ENCODE peak calls at places on chromosomes 12 and 14, in five cellular contexts. One of them, this sample, is unnamed.

GRCh38 chr12:19373569-19373968 is 65.7 kb upstream of the AEBP2 start:
- DNase-seq in ecto neural progenitor cell: no peak
- DNase-seq in CD8-positive, alpha-beta memory T cell: no peak
- DNase-seq in fibroblast of pulmonary artery: no peak
- DNase-seq in stimulated activated CD4-positive, alpha-beta T cell treated with anti-CD3 and anti-CD28 coated beads, Interleukin-4, amount 100 ng/mL, for 1 hour: no peak
- DNase-seq in this sample: no peak

GRCh38 chr12:47349770-47350408 is 270.1 kb upstream of the AMIGO2 start:
- DNase-seq in stimulated activated CD4-positive, alpha-beta T cell treated with anti-CD3 and anti-CD28 coated beads, Interleukin-4, amount 100 ng/mL, for 1 hour: peak
- DNase-seq in CD8-positive, alpha-beta memory T cell: no peak
- DNase-seq in ecto neural progenitor cell: no peak
- DNase-seq in fibroblast of pulmonary artery: peak
- DNase-seq in this sample: no peak

GRCh38 chr12:103441437-103442186 is 54.2 kb downstream of the C12orf42 start:
- DNase-seq in stimulated activated CD4-positive, alpha-beta T cell treated with anti-CD3 and anti-CD28 coated beads, Interleukin-4, amount 100 ng/mL, for 1 hour: no peak
- DNase-seq in CD8-positive, alpha-beta memory T cell: peak
- DNase-seq in ecto neural progenitor cell: no peak
- DNase-seq in fibroblast of pulmonary artery: no peak
- DNase-seq in this sample: peak

GRCh38 chr12:92624236-92624635 is 78.6 kb upstream of the PLEKHG7 start:
- DNase-seq in fibroblast of pulmonary artery: peak
- DNase-seq in stimulated activated CD4-positive, alpha-beta T cell treated with anti-CD3 and anti-CD28 coated beads, Interleukin-4, amount 100 ng/mL, for 1 hour: no peak
- DNase-seq in CD8-positive, alpha-beta memory T cell: no peak
- DNase-seq in ecto neural progenitor cell: no peak
- DNase-seq in this sample: no peak

GRCh38 chr12:109888179-109889020 is 8.1 kb upstream of the GLTP start:
- DNase-seq in ecto neural progenitor cell: no peak
- DNase-seq in CD8-positive, alpha-beta memory T cell: peak
- DNase-seq in stimulated activated CD4-positive, alpha-beta T cell treated with anti-CD3 and anti-CD28 coated beads, Interleukin-4, amount 100 ng/mL, for 1 hour: no peak
- DNase-seq in fibroblast of pulmonary artery: peak
- DNase-seq in this sample: no peak

GRCh38 chr12:47775100-47775911 is 2.3 kb downstream of the SLC48A1 start:
- DNase-seq in fibroblast of pulmonary artery: peak
- DNase-seq in ecto neural progenitor cell: no peak
- DNase-seq in CD8-positive, alpha-beta memory T cell: no peak
- DNase-seq in stimulated activated CD4-positive, alpha-beta T cell treated with anti-CD3 and anti-CD28 coated beads, Interleukin-4, amount 100 ng/mL, for 1 hour: no peak
- DNase-seq in this sample: no peak

GRCh38 chr12:116765271-116765670 is 27.2 kb downstream of the RNFT2 start:
- DNase-seq in ecto neural progenitor cell: no peak
- DNase-seq in fibroblast of pulmonary artery: no peak
- DNase-seq in stimulated activated CD4-positive, alpha-beta T cell treated with anti-CD3 and anti-CD28 coated beads, Interleukin-4, amount 100 ng/mL, for 1 hour: no peak
- DNase-seq in CD8-positive, alpha-beta memory T cell: no peak
- DNase-seq in this sample: no peak

GRCh38 chr12:26185532-26186320 is 9.6 kb upstream of the SSPN start:
- DNase-seq in CD8-positive, alpha-beta memory T cell: no peak
- DNase-seq in fibroblast of pulmonary artery: no peak
- DNase-seq in stimulated activated CD4-positive, alpha-beta T cell treated with anti-CD3 and anti-CD28 coated beads, Interleukin-4, amount 100 ng/mL, for 1 hour: no peak
- DNase-seq in ecto neural progenitor cell: no peak
- DNase-seq in this sample: no peak

GRCh38 chr12:111451649-111452129 is 46.0 kb downstream of the SH2B3 start:
- DNase-seq in ecto neural progenitor cell: peak
- DNase-seq in CD8-positive, alpha-beta memory T cell: peak
- DNase-seq in fibroblast of pulmonary artery: peak
- DNase-seq in stimulated activated CD4-positive, alpha-beta T cell treated with anti-CD3 and anti-CD28 coated beads, Interleukin-4, amount 100 ng/mL, for 1 hour: no peak
- DNase-seq in this sample: peak

GRCh38 chr12:127681151-127681754 is 585.7 kb upstream of the TMEM132C start:
- DNase-seq in CD8-positive, alpha-beta memory T cell: no peak
- DNase-seq in stimulated activated CD4-positive, alpha-beta T cell treated with anti-CD3 and anti-CD28 coated beads, Interleukin-4, amount 100 ng/mL, for 1 hour: no peak
- DNase-seq in fibroblast of pulmonary artery: no peak
- DNase-seq in ecto neural progenitor cell: no peak
- DNase-seq in this sample: no peak

GRCh38 chr14:89813485-89814080 is 140.9 kb downstream of the EFCAB11 start:
- DNase-seq in stimulated activated CD4-positive, alpha-beta T cell treated with anti-CD3 and anti-CD28 coated beads, Interleukin-4, amount 100 ng/mL, for 1 hour: no peak
- DNase-seq in ecto neural progenitor cell: no peak
- DNase-seq in fibroblast of pulmonary artery: peak
- DNase-seq in CD8-positive, alpha-beta memory T cell: no peak
- DNase-seq in this sample: no peak

GRCh38 chr12:78271546-78271945 is 440.9 kb downstream of the NAV3 start:
- DNase-seq in fibroblast of pulmonary artery: peak
- DNase-seq in CD8-positive, alpha-beta memory T cell: no peak
- DNase-seq in stimulated activated CD4-positive, alpha-beta T cell treated with anti-CD3 and anti-CD28 coated beads, Interleukin-4, amount 100 ng/mL, for 1 hour: no peak
- DNase-seq in ecto neural progenitor cell: no peak
- DNase-seq in this sample: no peak

GRCh38 chr12:101372431-101372830 is 35.1 kb downstream of the ARL1 start:
- DNase-seq in stimulated activated CD4-positive, alpha-beta T cell treated with anti-CD3 and anti-CD28 coated beads, Interleukin-4, amount 100 ng/mL, for 1 hour: no peak
- DNase-seq in ecto neural progenitor cell: no peak
- DNase-seq in fibroblast of pulmonary artery: no peak
- DNase-seq in CD8-positive, alpha-beta memory T cell: no peak
- DNase-seq in this sample: no peak